ENCODE peak calls at places on chromosomes 1 and 21, in six cellular contexts. P is NCI-H187; I is foreskin fibroblast; H is stimulated activated CD4-positive, alpha-beta T cell treated with anti-CD3 and anti-CD28 coated beads, Interleukin-2, amount 100 ng/mL, for 24 hours; Q is CD4-positive, alpha-beta memory T cell; R is fibroblast of mammary gland. T is an unnamed sample.

GRCh38 chr1:5620997-5621396 is 371.2 kb downstream of the NPHP4 start:
- DNase-seq in P (no peak), I (no peak), H (no peak), Q (no peak), R (no peak), T (no peak)

GRCh38 chr1:105137543-105138444 is 1388.1 kb downstream of the AMY1C start:
- DNase-seq in P (no peak), I (no peak), H (no peak), Q (no peak), R (no peak), T (no peak)

GRCh38 chr1:88737338-88737927 is 53.4 kb downstream of the PKN2 start:
- DNase-seq in P (no peak), I (no peak), H (no peak), Q (no peak), R (no peak), T (no peak)

GRCh38 chr21:18142639-18143038 is 102.0 kb upstream of the CHODL start:
- DNase-seq in P (no peak), I (no peak), H (no peak), Q (no peak), R (no peak), T (no peak)

GRCh38 chr1:27774654-27775053 is 1.6 kb downstream of the STX12 start:
- DNase-seq in P (no peak), I (no peak), H (no peak), Q (no peak), R (no peak), T (no peak)

GRCh38 chr1:210800301-210800700 is 333.6 kb downstream of the KCNH1 start:
- DNase-seq in P (no peak), I (no peak), H (no peak), Q (no peak), R (no peak), T (no peak)

GRCh38 chr1:171180671-171181070 is 4.4 kb upstream of the FMO2 start:
- DNase-seq in P (no peak), I (peak; percentile 28), H (no peak), Q (no peak), R (no peak), T (no peak)

GRCh38 chr21:34737115-34737514 is 68.3 kb downstream of the CLIC6 start:
- DNase-seq in P (no peak), I (no peak), H (no peak), Q (no peak), R (no peak), T (no peak)

GRCh38 chr1:226984521-226985238 is 44.6 kb downstream of the COQ8A start:
- DNase-seq in P (no peak), I (no peak), H (no peak), Q (no peak), R (no peak), T (no peak)

GRCh38 chr21:26969971-26970725 is 3.3 kb upstream of the ADAMTS5 start:
- DNase-seq in P (no peak), I (no peak), H (no peak), Q (no peak), R (peak; percentile 20), T (no peak)

GRCh38 chr1:234484218-234484617 is 5.2 kb upstream of the TARBP1 start:
- DNase-seq in P (no peak), I (no peak), H (no peak), Q (no peak), R (no peak), T (no peak)

T was measured in stimulated activated naive B cell treated with anti-CD40 and anti-IgM and Interleukin-4, amounts not matched to agents 10 μg/mL and 1 μg/mL and 100 μg/mL, for 72 hours.